ENCODE peak calls at places on chromosomes 5 and 9, in nine cellular contexts. Z, J, H, D, E, S, Q, Y and M are unnamed samples.

GRCh38 chr9:89078860-89079259 is 87.6 kb downstream of the S1PR3 start:
- DNase-seq in E (no peak), H (no peak), S (no peak), Y (no peak), Z (no peak), Q (no peak), J (no peak), D (no peak), M (peak; percentile 6)

GRCh38 chr5:30981576-30981975 is 211.9 kb upstream of the CDH6 start:
- DNase-seq in Q (no peak), S (no peak), J (no peak), E (no peak), D (no peak), H (no peak), Z (no peak), Y (no peak), M (no peak)

GRCh38 chr5:136811551-136811950 is 446.2 kb upstream of the TRPC7 start:
- DNase-seq in Y (no peak), D (no peak), E (no peak), H (no peak), Z (no peak), J (no peak), S (no peak), Q (no peak), M (peak; percentile 75)

GRCh38 chr5:94505327-94506080 is 112.9 kb downstream of the KIAA0825 start:
- DNase-seq in Y (no peak), Z (no peak), Q (no peak), J (no peak), S (no peak), E (no peak), D (no peak), H (no peak), M (no peak)

GRCh38 chr5:25716680-25717079 is 1071.9 kb upstream of the CDH10 start:
- DNase-seq in J (no peak), Q (no peak), H (no peak), Y (no peak), E (no peak), D (no peak), S (no peak), Z (no peak), M (no peak)

GRCh38 chr9:37281541-37281940 is 141.0 kb upstream of the GRHPR start:
- DNase-seq in Z (no peak), S (no peak), Q (no peak), H (no peak), J (no peak), E (no peak), Y (no peak), D (no peak), M (no peak)

GRCh38 chr5:178287791-178288105 is 55.1 kb upstream of the PHYKPL start:
- DNase-seq in Q (no peak), Y (peak; percentile 67), D (no peak), E (no peak), J (no peak), S (no peak), H (peak; percentile 23), Z (no peak), M (no peak)

GRCh38 chr5:66174338-66174737 is 30.2 kb downstream of the SREK1 start:
- DNase-seq in D (peak; percentile 23), S (no peak), Y (no peak), E (no peak), J (no peak), Q (no peak), H (no peak), Z (no peak), M (no peak)

DNA sequence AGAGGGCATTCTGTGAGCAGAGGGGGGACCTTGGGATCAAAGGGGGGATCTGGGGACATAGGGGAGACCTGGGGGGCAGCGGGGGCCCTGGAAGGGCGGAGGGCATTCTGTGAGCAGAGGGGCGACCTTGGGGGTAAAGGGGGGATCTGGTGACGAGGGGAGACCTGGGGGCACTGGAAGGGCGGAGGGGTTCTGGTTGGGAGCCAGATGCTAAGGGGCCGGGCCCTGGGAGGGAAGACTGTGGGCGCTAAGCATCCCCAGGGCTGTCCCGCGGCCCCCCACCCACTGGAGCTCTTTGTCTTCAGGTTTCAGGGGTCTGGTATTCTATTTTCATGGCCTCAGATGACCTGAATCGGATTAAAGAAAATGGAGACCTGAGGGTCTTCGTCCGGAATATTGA is 748 bp downstream of the LCN9 start:
- DNase-seq in J (no peak), Z (peak; percentile 35), D (no peak), E (no peak), H (no peak), Q (no peak), S (no peak), Y (peak; percentile 29), M (no peak)
- H3K4me3 ChIP-seq in J (no peak overlapping the region), Z (no peak overlapping the region), D (no peak overlapping the region), E (no peak overlapping the region), H (no peak overlapping the region), Q (no peak overlapping the region), S (no peak overlapping the region), Y (no peak overlapping the region), M (no peak overlapping the region)

GRCh38 chr5:176728810-176729209 is 81.5 kb downstream of the TSPAN17 start:
- DNase-seq in J (no peak), D (no peak), Y (peak; percentile 55), H (no peak), Z (no peak), E (no peak), Q (no peak), S (no peak), M (no peak)

GRCh38 chr5:176726746-176727527 is 79.7 kb downstream of the TSPAN17 start:
- DNase-seq in H (no peak), Y (no peak), S (no peak), Z (no peak), J (no peak), D (no peak), Q (no peak), E (no peak), M (no peak)

GRCh38 chr5:176727528-176727900 is 80.2 kb downstream of the TSPAN17 start:
- DNase-seq in Z (no peak), S (no peak), E (no peak), J (no peak), H (no peak), Q (no peak), D (no peak), Y (no peak), M (no peak)

GRCh38 chr5:176725521-176725920 is 78.2 kb downstream of the TSPAN17 start:
- DNase-seq in S (no peak), Z (no peak), D (peak; percentile 45), E (no peak), J (no peak), Y (no peak), H (no peak), Q (no peak), M (no peak)

DNA sequence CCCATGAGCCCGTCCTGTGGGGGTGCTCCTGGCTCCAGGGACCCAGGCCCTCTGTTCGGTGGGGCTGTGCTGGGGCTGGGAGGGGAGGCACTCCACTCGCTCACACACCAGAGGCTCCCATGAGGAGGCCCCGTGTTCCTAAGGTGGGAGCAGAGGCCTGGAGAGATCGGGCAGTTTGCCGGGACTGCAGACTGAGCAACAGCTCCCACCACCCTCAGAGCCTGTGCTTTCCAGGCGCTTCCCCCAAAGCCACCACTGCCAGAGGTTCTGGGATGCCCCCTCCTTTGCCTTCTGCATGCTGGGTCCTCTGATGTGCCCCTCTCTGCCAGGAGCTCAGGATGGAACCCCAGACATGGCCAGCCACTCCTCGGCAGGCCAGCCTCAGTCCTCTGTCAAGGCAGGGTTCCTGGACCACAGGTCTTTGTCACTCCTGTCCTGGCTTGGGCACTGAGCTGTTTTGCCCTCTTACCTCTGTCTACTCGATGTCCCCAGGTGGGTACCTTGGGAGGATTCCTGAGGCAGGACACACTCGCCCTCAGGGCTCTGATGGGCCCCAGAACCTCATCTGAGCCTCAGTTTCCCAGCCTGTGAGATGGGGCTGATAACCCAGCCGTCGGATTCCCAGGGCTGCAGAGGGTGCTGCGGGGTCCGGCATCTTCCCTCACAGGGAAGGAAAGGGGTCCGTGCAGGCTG is 80.8 kb downstream of the TSPAN17 start:
- DNase-seq in E (no peak), J (no peak), H (no peak), D (no peak), Z (no peak), Y (no peak), S (no peak), Q (no peak), M (no peak)
- TF ChIP-seq CTCF in E (no peak), J (no peak), H (no peak), D (no peak), Z (no peak), Y (no peak), S (no peak), Q (no peak), M (no peak)

GRCh38 chr9:33820231-33820745 is 3.3 kb downstream of the UBE2R2 start:
- DNase-seq in J (no peak), Y (no peak), H (no peak), E (no peak), S (no peak), Q (no peak), Z (no peak), D (no peak), M (no peak)
- H3K4me3 ChIP-seq in J (no peak overlapping the region), Y (no peak overlapping the region), H (no peak overlapping the region), E (peak overlapping the region; percentile 92), S (no peak overlapping the region), Q (no peak overlapping the region), Z (no peak overlapping the region), D (no peak overlapping the region), M (no peak overlapping the region)

GRCh38 chr5:149962040-149962439 is 1.5 kb downstream of the SLC26A2 start:
- DNase-seq in Z (no peak), Q (no peak), S (peak; percentile 80), Y (no peak), H (no peak), E (no peak), J (no peak), D (peak; percentile 34), M (peak; percentile 52)
- TF ChIP-seq CTCF in Z (no peak), Q (peak; percentile 48), S (peak; percentile 87), Y (no peak), H (peak; percentile 45), E (peak; percentile 54), J (no peak), D (peak; percentile 77), M (peak; percentile 62)

GRCh38 chr9:33677506-33677809 is 117.9 kb upstream of the PRSS3 start:
- DNase-seq in S (no peak), Y (no peak), J (no peak), E (no peak), D (no peak), Z (no peak), Q (no peak), H (no peak), M (no peak)
- H3K4me3 ChIP-seq in S (peak overlapping the region; percentile 62), Y (peak overlapping the region; percentile 46), J (no peak overlapping the region), E (peak overlapping the region; percentile 67), D (peak overlapping the region; percentile 57), Z (peak overlapping the region; percentile 55), Q (no peak overlapping the region), H (peak overlapping the region; percentile 63), M (peak overlapping the region; percentile 26)

GRCh38 chr5:159531554-159532105 is 201.3 kb upstream of the IL12B start:
- DNase-seq in E (no peak), Y (no peak), Z (no peak), J (no peak), S (no peak), H (no peak), D (no peak), Q (no peak), M (no peak)
- TF ChIP-seq CTCF in E (peak; percentile 31), Y (no peak), Z (no peak), J (no peak), S (peak; percentile 35), H (no peak), D (peak; percentile 28), Q (peak; percentile 24), M (no peak)

DNA sequence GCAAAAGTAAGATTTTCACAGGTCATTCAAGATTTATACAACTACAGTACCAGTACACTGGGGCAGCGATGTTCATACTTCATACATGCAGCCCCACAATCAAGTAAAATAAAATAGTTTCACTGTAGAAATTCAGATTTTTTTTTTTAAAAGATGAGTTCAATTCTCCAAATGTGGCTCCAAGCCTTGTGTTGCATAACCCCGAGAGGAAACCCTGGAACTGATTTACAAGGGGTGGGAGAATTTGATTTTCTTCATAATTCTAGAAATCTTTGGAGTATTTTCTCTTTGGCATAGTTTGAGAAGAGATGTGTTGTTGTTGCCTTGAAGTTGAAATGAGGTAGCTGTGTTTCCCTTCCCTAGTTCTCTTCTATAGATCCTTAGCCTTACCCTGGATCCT is 3.0 kb downstream of the RHOBTB3 start:
- DNase-seq in Y (no peak), Z (no peak), H (no peak), Q (no peak), E (no peak), J (no peak), D (no peak), S (no peak), M (no peak)
- H3K4me3 ChIP-seq in Y (no peak overlapping the region), Z (no peak overlapping the region), H (peak overlapping the region; percentile 84), Q (no peak overlapping the region), E (peak overlapping the region; percentile 89), J (no peak overlapping the region), D (peak overlapping the region; percentile 96), S (no peak overlapping the region), M (peak overlapping the region; percentile 98)